ENCODE peak calls at places on chromosomes 12 and 14, in eight cellular contexts. One of them, this sample, is unnamed.
A peak's percentile ranks its signal among the peaks of the same experiment; 100 is the strongest.

GRCh38 chr12:100267603-100268281 is 765 bp downstream of the SCYL2 start:
- DNase-seq in left ventricle myocardium inferior: no peak
- DNase-seq in kidney tubule cell: peak; percentile 36
- DNase-seq in head of caudate nucleus: no peak
- DNase-seq in foreskin melanocyte: no peak
- DNase-seq in GM04504: no peak
- DNase-seq in T-helper 17 cell: no peak
- DNase-seq in SIG-M5: no peak
- DNase-seq in this sample: no peak

GRCh38 chr12:40263616-40264409 is 39.0 kb downstream of the LRRK2 start:
- DNase-seq in head of caudate nucleus: no peak
- DNase-seq in kidney tubule cell: no peak
- DNase-seq in foreskin melanocyte: no peak
- DNase-seq in GM04504: no peak
- DNase-seq in left ventricle myocardium inferior: no peak
- DNase-seq in SIG-M5: no peak
- DNase-seq in T-helper 17 cell: no peak
- DNase-seq in this sample: no peak

GRCh38 chr12:53180931-53181645 is 363 bp upstream of the CSAD start:
- DNase-seq in SIG-M5: no peak
- DNase-seq in kidney tubule cell: peak; percentile 75
- DNase-seq in head of caudate nucleus: peak; percentile 82
- DNase-seq in GM04504: peak; percentile 32
- DNase-seq in T-helper 17 cell: peak; percentile 59
- DNase-seq in left ventricle myocardium inferior: peak; percentile 80
- DNase-seq in foreskin melanocyte: peak; percentile 77
- DNase-seq in this sample: peak; percentile 91

GRCh38 chr14:53368714-53369191 is 215.6 kb upstream of the DDHD1 start:
- DNase-seq in head of caudate nucleus: no peak
- DNase-seq in SIG-M5: no peak
- DNase-seq in T-helper 17 cell: no peak
- DNase-seq in foreskin melanocyte: peak; percentile 29
- DNase-seq in left ventricle myocardium inferior: no peak
- DNase-seq in kidney tubule cell: peak; percentile 66
- DNase-seq in GM04504: peak; percentile 56
- DNase-seq in this sample: no peak

GRCh38 chr12:1281683-1282366 is 290.8 kb downstream of the ERC1 start:
- DNase-seq in kidney tubule cell: no peak
- DNase-seq in T-helper 17 cell: no peak
- DNase-seq in foreskin melanocyte: no peak
- DNase-seq in GM04504: peak; percentile 58
- DNase-seq in head of caudate nucleus: no peak
- DNase-seq in SIG-M5: no peak
- DNase-seq in left ventricle myocardium inferior: no peak
- DNase-seq in this sample: no peak

GRCh38 chr12:121274036-121274763 is 22.3 kb downstream of the CAMKK2 start:
- DNase-seq in GM04504: no peak
- DNase-seq in SIG-M5: no peak
- DNase-seq in kidney tubule cell: no peak
- DNase-seq in foreskin melanocyte: no peak
- DNase-seq in left ventricle myocardium inferior: no peak
- DNase-seq in head of caudate nucleus: no peak
- DNase-seq in T-helper 17 cell: no peak
- DNase-seq in this sample: no peak

GRCh38 chr14:95519699-95520098 is 3.2 kb upstream of the SYNE3 start:
- DNase-seq in GM04504: peak; percentile 80
- DNase-seq in head of caudate nucleus: no peak
- DNase-seq in SIG-M5: peak; percentile 63
- DNase-seq in kidney tubule cell: no peak
- DNase-seq in left ventricle myocardium inferior: peak; percentile 78
- DNase-seq in T-helper 17 cell: peak; percentile 30
- DNase-seq in foreskin melanocyte: no peak
- DNase-seq in this sample: no peak

GRCh38 chr12:132529156-132529839 is 39.3 kb downstream of the FBRSL1 start:
- DNase-seq in SIG-M5: no peak
- DNase-seq in T-helper 17 cell: no peak
- DNase-seq in left ventricle myocardium inferior: no peak
- DNase-seq in head of caudate nucleus: no peak
- DNase-seq in foreskin melanocyte: no peak
- DNase-seq in GM04504: no peak
- DNase-seq in kidney tubule cell: no peak
- DNase-seq in this sample: no peak

GRCh38 chr12:3119192-3119744 is 42.1 kb downstream of the TSPAN9 start:
- DNase-seq in foreskin melanocyte: no peak
- DNase-seq in T-helper 17 cell: no peak
- DNase-seq in left ventricle myocardium inferior: no peak
- DNase-seq in SIG-M5: no peak
- DNase-seq in head of caudate nucleus: no peak
- DNase-seq in kidney tubule cell: no peak
- DNase-seq in GM04504: no peak
- DNase-seq in this sample: no peak

GRCh38 chr14:35944847-35945246 is 118.7 kb downstream of the BRMS1L start:
- DNase-seq in kidney tubule cell: peak; percentile 58
- DNase-seq in T-helper 17 cell: no peak
- DNase-seq in SIG-M5: no peak
- DNase-seq in foreskin melanocyte: no peak
- DNase-seq in left ventricle myocardium inferior: no peak
- DNase-seq in GM04504: no peak
- DNase-seq in head of caudate nucleus: no peak
- DNase-seq in this sample: no peak

GRCh38 chr12:29574500-29574899 is 77.0 kb upstream of the OVCH1 start:
- DNase-seq in SIG-M5: no peak
- DNase-seq in foreskin melanocyte: no peak
- DNase-seq in head of caudate nucleus: no peak
- DNase-seq in GM04504: no peak
- DNase-seq in left ventricle myocardium inferior: no peak
- DNase-seq in T-helper 17 cell: no peak
- DNase-seq in kidney tubule cell: no peak
- DNase-seq in this sample: no peak

GRCh38 chr14:48035836-48036235 is 360.4 kb upstream of the MDGA2 start:
- DNase-seq in head of caudate nucleus: no peak
- DNase-seq in T-helper 17 cell: no peak
- DNase-seq in GM04504: no peak
- DNase-seq in foreskin melanocyte: no peak
- DNase-seq in SIG-M5: no peak
- DNase-seq in kidney tubule cell: no peak
- DNase-seq in left ventricle myocardium inferior: no peak
- DNase-seq in this sample: peak; percentile 77